ENCODE peak calls at places on chromosome 9, in seven cellular contexts. Q is IMR-90; B is brain microvascular endothelial cell; Z is memory B cell; F is HCEC 1CT; L is occipital lobe; S is stimulated activated CD4-positive, alpha-beta T cell treated with anti-CD3 and anti-CD28 coated beads, Interleukin-12 subunit alpha, Interleukin-12 subunit beta, amount 100 ng/mL, for 48 hours. D is an unnamed sample.

GRCh38 chr9:105259731-105260612 is 15.5 kb downstream of the SLC44A1 start:
- DNase-seq in Q (no peak), B (no peak), Z (no peak), F (no peak), L (no peak), S (no peak), D (no peak)

GRCh38 chr9:131116281-131117101 is 8.9 kb upstream of the NUP214 start:
- DNase-seq in Q (no peak), B (no peak), Z (no peak), F (no peak), L (no peak), S (no peak), D (no peak)

GRCh38 chr9:22147818-22148573 is 138.9 kb upstream of the CDKN2B start:
- DNase-seq in Q (peak; percentile 98), B (peak; percentile 98), Z (no peak), F (peak; percentile 96), L (peak; percentile 5), S (peak; percentile 10), D (no peak)

GRCh38 chr9:2711716-2712115 is 5.6 kb upstream of the KCNV2 start:
- DNase-seq in Q (no peak), B (no peak), Z (no peak), F (no peak), L (no peak), S (no peak), D (no peak)

GRCh38 chr9:109179801-109180523 is 12.9 kb upstream of the FRRS1L start:
- DNase-seq in Q (no peak), B (no peak), Z (no peak), F (no peak), L (peak; percentile 18), S (no peak), D (no peak)

GRCh38 chr9:82829818-82830217 is 233.1 kb downstream of the RASEF start:
- DNase-seq in Q (no peak), B (no peak), Z (no peak), F (no peak), L (no peak), S (no peak), D (no peak)

GRCh38 chr9:78132688-78133033 is 101.0 kb upstream of the GNAQ start:
- DNase-seq in Q (no peak), B (no peak), Z (no peak), F (no peak), L (no peak), S (no peak), D (no peak)

GRCh38 chr9:4237748-4238511 is 61.9 kb downstream of the GLIS3 start:
- DNase-seq in Q (no peak), B (no peak), Z (no peak), F (no peak), L (no peak), S (no peak), D (no peak)

GRCh38 chr9:110050925-110051355 is 157.0 kb downstream of the C9orf152 start:
- DNase-seq in Q (peak; percentile 95), B (peak; percentile 89), Z (no peak), F (peak; percentile 95), L (no peak), S (no peak), D (no peak)

GRCh38 chr9:73137914-73138313 is 13.8 kb upstream of the ANXA1 start:
- DNase-seq in Q (no peak), B (no peak), Z (no peak), F (no peak), L (no peak), S (no peak), D (no peak)

GRCh38 chr9:35112257-35113020 is 3.2 kb downstream of the ATOSB start:
- DNase-seq in Q (peak; percentile 64), B (peak; percentile 32), Z (no peak), F (peak; percentile 81), L (peak; percentile 12), S (no peak), D (no peak)

GRCh38 chr9:2928386-2928785 is 84.5 kb upstream of the PUM3 start:
- DNase-seq in Q (no peak), B (no peak), Z (no peak), F (no peak), L (no peak), S (no peak), D (no peak)

GRCh38 chr9:78775211-78775610 is 478.3 kb downstream of the PSAT1 start:
- DNase-seq in Q (no peak), B (no peak), Z (no peak), F (no peak), L (no peak), S (no peak), D (no peak)

GRCh38 chr9:69279084-69279729 is 45.8 kb upstream of the ENTREP1 start:
- DNase-seq in Q (no peak), B (no peak), Z (no peak), F (no peak), L (no peak), S (peak; percentile 9), D (no peak)

GRCh38 chr9:130983283-130983670 is 25.7 kb upstream of the LAMC3 start:
- DNase-seq in Q (no peak), B (no peak), Z (no peak), F (no peak), L (no peak), S (no peak), D (no peak)

GRCh38 chr9:88400021-88400420 is 11.8 kb downstream of the SPIN1 start:
- DNase-seq in Q (peak; percentile 92), B (peak; percentile 72), Z (no peak), F (peak; percentile 82), L (no peak), S (no peak), D (no peak)

GRCh38 chr9:40884072-40884901 is 244.2 kb downstream of the FOXD4L6 start:
- DNase-seq in Q (no peak), B (no peak), Z (no peak), F (no peak), L (no peak), S (no peak), D (no peak)

GRCh38 chr9:16039988-16040761 is 487.3 kb downstream of the CCDC171 start:
- DNase-seq in Q (peak; percentile 81), B (peak; percentile 81), Z (no peak), F (no peak), L (no peak), S (no peak), D (peak; percentile 23)

GRCh38 chr9:89731262-89731980 is 126.6 kb downstream of the GADD45G start:
- DNase-seq in Q (no peak), B (no peak), Z (no peak), F (no peak), L (no peak), S (no peak), D (no peak)

GRCh38 chr9:111356567-111357244 is 26.7 kb upstream of the OR2K2 start:
- DNase-seq in Q (peak; percentile 94), B (peak; percentile 71), Z (no peak), F (peak; percentile 90), L (peak; percentile 7), S (peak; percentile 1), D (no peak)

GRCh38 chr9:33719581-33720374 is 75.6 kb upstream of the PRSS3 start:
- DNase-seq in Q (no peak), B (no peak), Z (peak; percentile 24), F (no peak), L (no peak), S (peak; percentile 29), D (peak; percentile 59)

GRCh38 chr9:133552236-133552635 is 17.7 kb downstream of the ADAMTSL2 start:
- DNase-seq in Q (no peak), B (no peak), Z (no peak), F (no peak), L (no peak), S (no peak), D (no peak)

GRCh38 chr9:119148855-119149254 is 220.4 kb downstream of the BRINP1 start:
- DNase-seq in Q (no peak), B (no peak), Z (no peak), F (no peak), L (no peak), S (no peak), D (no peak)

GRCh38 chr9:106587021-106587420 is 275.9 kb upstream of the ZNF462 start:
- DNase-seq in Q (no peak), B (no peak), Z (no peak), F (no peak), L (no peak), S (no peak), D (no peak)

GRCh38 chr9:14075218-14075617 is 238.7 kb downstream of the NFIB start:
- DNase-seq in Q (no peak), B (no peak), Z (no peak), F (no peak), L (no peak), S (no peak), D (no peak)

GRCh38 chr9:133731876-133732321 is 6.3 kb downstream of the SARDH start:
- DNase-seq in Q (peak; percentile 47), B (peak; percentile 61), Z (no peak), F (peak; percentile 4), L (no peak), S (no peak), D (peak; percentile 86)

GRCh38 chr9:114289571-114290481 is 33.1 kb upstream of the ORM1 start:
- DNase-seq in Q (no peak), B (no peak), Z (no peak), F (no peak), L (no peak), S (no peak), D (no peak)

GRCh38 chr9:133822439-133823065 is 84.4 kb upstream of the SARDH start:
- DNase-seq in Q (no peak), B (no peak), Z (peak; percentile 68), F (no peak), L (no peak), S (no peak), D (no peak)

GRCh38 chr9:116264361-116264760 is 110.8 kb downstream of the PAPPA start:
- DNase-seq in Q (no peak), B (no peak), Z (no peak), F (no peak), L (no peak), S (no peak), D (no peak)

GRCh38 chr9:5835808-5836207 is 2.9 kb upstream of the ERMP1 start:
- DNase-seq in Q (no peak), B (no peak), Z (no peak), F (no peak), L (no peak), S (no peak), D (no peak)

GRCh38 chr9:85045271-85045670 is 375.7 kb downstream of the NTRK2 start:
- DNase-seq in Q (no peak), B (no peak), Z (no peak), F (no peak), L (no peak), S (no peak), D (no peak)

GRCh38 chr9:110571801-110572490 is 7.6 kb downstream of the SVEP1 start:
- DNase-seq in Q (peak; percentile 73), B (no peak), Z (no peak), F (no peak), L (no peak), S (no peak), D (no peak)